ENCODE peak calls at places on chromosomes 3 and 15, in six cellular contexts. M is heart left ventricle, X is psoas muscle, H is neural progenitor cell, I is WERI-Rb-1, Y is fibroblast of lung. L is an unnamed sample.
A peak's percentile ranks its signal among the peaks of the same experiment; 100 is the strongest.

GRCh38 chr15:26974120-26974780 is 3.3 kb downstream of the GABRG3 start:
- DNase-seq in M (no peak), X (no peak), H (peak; percentile 55), I (peak; percentile 11), Y (peak; percentile 48), L (peak; percentile 67)

GRCh38 chr3:27644936-27645335 is 77.2 kb downstream of the EOMES start:
- DNase-seq in M (no peak), X (no peak), H (no peak), I (no peak), Y (peak; percentile 18), L (no peak)

GRCh38 chr3:136731274-136731884 is 20.8 kb downstream of the STAG1 start:
- DNase-seq in M (no peak), X (no peak), H (no peak), I (no peak), Y (peak; percentile 17), L (no peak)

GRCh38 chr3:70358978-70359580 is 46.6 kb upstream of the MDFIC2 start:
- DNase-seq in M (no peak), X (no peak), H (peak; percentile 35), I (peak; percentile 14), Y (peak; percentile 20), L (peak; percentile 45)

GRCh38 chr3:169400874-169401273 is 262.6 kb downstream of the MECOM start:
- DNase-seq in M (no peak), X (no peak), H (no peak), I (peak; percentile 32), Y (no peak), L (no peak)

GRCh38 chr3:24192004-24192403 is 246.9 kb downstream of the NR1D2 start:
- DNase-seq in M (no peak), X (no peak), H (no peak), I (no peak), Y (no peak), L (no peak)

GRCh38 chr3:124266517-124266916 is 274.6 kb upstream of the ROPN1 start:
- DNase-seq in M (no peak), X (no peak), H (peak; percentile 53), I (no peak), Y (no peak), L (no peak)

GRCh38 chr15:82970696-82971095 is 15.3 kb upstream of the RAMAC start:
- DNase-seq in M (no peak), X (no peak), H (no peak), I (no peak), Y (no peak), L (no peak)

GRCh38 chr3:117479095-117479494 is 769.5 kb downstream of the TUSC7 start:
- DNase-seq in M (no peak), X (no peak), H (no peak), I (no peak), Y (no peak), L (no peak)

GRCh38 chr3:178392553-178392952 is 143.7 kb upstream of the KCNMB2 start:
- DNase-seq in M (no peak), X (no peak), H (no peak), I (no peak), Y (peak; percentile 85), L (no peak)

GRCh38 chr3:139353920-139354556 is 10.2 kb downstream of the MRPS22 start:
- DNase-seq in M (no peak), X (no peak), H (peak; percentile 64), I (peak; percentile 70), Y (peak; percentile 65), L (peak; percentile 66)

GRCh38 chr15:90340345-90340744 is 11.7 kb upstream of the ZNF774 start:
- DNase-seq in M (no peak), X (no peak), H (no peak), I (no peak), Y (no peak), L (peak; percentile 85)

GRCh38 chr15:99169769-99170311 is 65.0 kb downstream of the SYNM start:
- DNase-seq in M (no peak), X (no peak), H (no peak), I (no peak), Y (peak; percentile 92), L (no peak)

GRCh38 chr3:185526349-185526951 is 25.9 kb downstream of the LIPH start:
- DNase-seq in M (no peak), X (no peak), H (no peak), I (no peak), Y (no peak), L (no peak)

GRCh38 chr15:83571820-83572707 is 81.9 kb upstream of the ADAMTSL3 start:
- DNase-seq in M (no peak), X (no peak), H (peak; percentile 51), I (no peak), Y (peak; percentile 6), L (no peak)

GRCh38 chr15:90787881-90788280 is 70.7 kb downstream of the BLM start:
- DNase-seq in M (no peak), X (no peak), H (no peak), I (no peak), Y (peak; percentile 64), L (no peak)

GRCh38 chr15:84886984-84887299 is 2.5 kb downstream of the SLC28A1 start:
- DNase-seq in M (no peak), X (no peak), H (no peak), I (no peak), Y (no peak), L (no peak)

GRCh38 chr3:15500107-15500724 is 21.3 kb downstream of the COLQ start:
- DNase-seq in M (no peak), X (no peak), H (no peak), I (no peak), Y (no peak), L (no peak)

GRCh38 chr15:66897381-66897780 is 168.0 kb upstream of the SMAD3 start:
- DNase-seq in M (no peak), X (no peak), H (no peak), I (no peak), Y (no peak), L (peak; percentile 28)

GRCh38 chr15:52726195-52726594 is 47.0 kb upstream of the ATOSA start:
- DNase-seq in M (no peak), X (no peak), H (no peak), I (no peak), Y (no peak), L (no peak)

GRCh38 chr3:94928921-94929320 is 866.1 kb downstream of the NSUN3 start:
- DNase-seq in M (no peak), X (no peak), H (no peak), I (no peak), Y (peak; percentile 74), L (no peak)

GRCh38 chr3:121724130-121724529 is 25.4 kb downstream of the GOLGB1 start:
- DNase-seq in M (no peak), X (no peak), H (no peak), I (no peak), Y (no peak), L (no peak)

GRCh38 chr3:134013280-134013679 is 16.4 kb downstream of the SLCO2A1 start:
- DNase-seq in M (no peak), X (no peak), H (no peak), I (no peak), Y (no peak), L (no peak)

GRCh38 chr3:56314842-56315241 is 153.4 kb downstream of the ERC2 start:
- DNase-seq in M (no peak), X (peak; percentile 29), H (peak; percentile 23), I (no peak), Y (peak; percentile 91), L (peak; percentile 59)

GRCh38 chr15:78387678-78388077 is 47.5 kb downstream of the CRABP1 start:
- DNase-seq in M (no peak), X (no peak), H (no peak), I (no peak), Y (no peak), L (no peak)

GRCh38 chr3:3798641-3799113 is 554 bp upstream of the LRRN1 start:
- DNase-seq in M (no peak), X (peak; percentile 15), H (peak; percentile 83), I (peak; percentile 35), Y (peak; percentile 44), L (peak; percentile 83)

GRCh38 chr15:70096215-70096974 is 1.3 kb downstream of the TLE3 start:
- DNase-seq in M (peak; percentile 78), X (peak; percentile 51), H (no peak), I (no peak), Y (peak; percentile 59), L (no peak)

GRCh38 chr15:31299588-31300207 is 26.9 kb upstream of the KLF13 start:
- DNase-seq in M (no peak), X (no peak), H (no peak), I (no peak), Y (no peak), L (peak; percentile 27)

GRCh38 chr15:24645627-24646026 is 29.9 kb upstream of the NPAP1 start:
- DNase-seq in M (no peak), X (no peak), H (no peak), I (no peak), Y (no peak), L (no peak)
- H3K36me3 ChIP-seq in M (no peaks in the 10 kb centered on the region), X (no peaks in the 10 kb centered on the region), H (no peaks in the 10 kb centered on the region), I (no peaks in the 10 kb centered on the region), Y (no peaks in the 10 kb centered on the region), L (no peaks in the 10 kb centered on the region)

DNA sequence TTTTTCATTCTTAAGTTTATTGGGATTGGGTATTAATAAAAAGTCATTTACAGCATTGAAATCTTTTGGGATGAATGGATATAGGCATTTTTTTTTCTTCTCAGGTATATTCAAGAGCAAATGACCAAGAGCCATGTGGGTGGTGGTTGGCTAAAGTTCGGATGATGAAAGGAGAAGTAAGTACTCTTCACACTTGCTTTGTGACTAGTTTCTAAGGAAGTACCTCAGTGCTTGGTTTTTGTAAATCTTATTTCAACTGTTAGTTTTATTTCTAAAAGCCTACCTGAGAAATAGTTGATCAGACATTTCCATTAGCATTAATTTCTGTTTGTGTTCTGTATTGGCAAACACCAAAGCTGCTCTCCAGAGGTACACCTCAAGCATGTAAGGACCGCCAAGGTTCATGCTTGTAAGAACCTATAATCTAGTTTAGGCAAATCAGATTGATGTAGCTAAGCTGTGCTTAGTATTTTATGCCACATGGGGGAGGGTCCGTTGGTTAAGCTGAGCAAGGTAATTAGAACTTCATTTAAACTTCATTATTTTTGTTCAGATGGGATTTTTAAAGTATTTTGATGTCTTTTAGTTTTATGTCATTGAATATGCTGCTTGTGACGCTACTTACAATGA is 35.4 kb downstream of the FXR1 start:
- DNase-seq in M (no peak), X (no peak), H (no peak), I (peak; percentile 19), Y (no peak), L (no peak)
- H3K36me3 ChIP-seq in M (peaks cover 83% of the 10 kb centered on the region), X (peaks cover 7% of the 10 kb centered on the region), H (peaks cover 36% of the 10 kb centered on the region), I (peaks cover 68% of the 10 kb centered on the region), Y (peaks cover 9% of the 10 kb centered on the region), L (peaks cover 81% of the 10 kb centered on the region)

GRCh38 chr3:48267782-48268181 is 26.9 kb downstream of the ZNF589 start:
- DNase-seq in M (no peak), X (no peak), H (no peak), I (no peak), Y (no peak), L (no peak)
- H3K36me3 ChIP-seq in M (peaks cover 45% of the 10 kb centered on the region), X (peaks cover 2% of the 10 kb centered on the region), H (no peaks in the 10 kb centered on the region), I (peaks cover 19% of the 10 kb centered on the region), Y (no peaks in the 10 kb centered on the region), L (peaks cover 58% of the 10 kb centered on the region)

DNA sequence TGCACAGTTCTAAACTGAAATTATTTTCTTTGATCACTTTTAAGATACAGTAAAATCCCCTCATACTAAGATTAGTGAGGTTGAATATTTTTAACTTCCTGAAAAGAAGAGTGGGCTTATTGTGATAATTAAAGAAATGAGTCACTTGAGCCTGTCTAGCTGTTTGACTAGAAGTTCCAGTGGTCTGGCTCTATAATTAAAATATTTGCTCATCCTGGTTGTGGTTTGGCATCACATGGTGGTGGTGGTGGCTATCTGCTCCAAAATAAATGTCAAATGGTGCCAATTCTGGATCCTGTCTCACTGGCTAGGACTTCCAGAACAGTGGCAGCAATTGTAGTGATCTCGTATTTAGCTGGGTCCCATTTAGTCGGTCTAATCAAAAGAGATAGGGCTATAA is 8.6 kb upstream of the TEX9 start:
- DNase-seq in M (no peak), X (no peak), H (no peak), I (no peak), Y (peak; percentile 77), L (no peak)
- H3K36me3 ChIP-seq in M (no peaks in the 10 kb centered on the region), X (no peaks in the 10 kb centered on the region), H (no peaks in the 10 kb centered on the region), I (no peaks in the 10 kb centered on the region), Y (no peaks in the 10 kb centered on the region), L (no peaks in the 10 kb centered on the region)

L was measured in endodermal cell.